ENCODE peak calls at places on chromosomes 2 and 18, in five cellular contexts. B is kidney epithelial cell, Q is NCI-H1694 treated with DMSO at 0.1 percent for 48 hours, N is non-pigmented ciliary epithelial cell, W is A549. X is an unnamed sample.

GRCh38 chr2:213285404-213285803 is 1.1 kb downstream of the SPAG16 start:
- DNase-seq in N (no peak), B (no peak), Q (no peak), W (no peak), X (no peak)

GRCh38 chr2:165275932-165276331 is 36.7 kb downstream of the SCN2A start:
- DNase-seq in Q (no peak), N (no peak), W (no peak), B (no peak), X (no peak)

GRCh38 chr18:27860011-27860410 is 316.9 kb downstream of the CDH2 start:
- DNase-seq in W (no peak), N (no peak), Q (no peak), B (no peak), X (no peak)

GRCh38 chr2:224861266-224861665 is 145.1 kb upstream of the CCDC195 start:
- DNase-seq in N (no peak), Q (no peak), W (no peak), B (no peak), X (no peak)

GRCh38 chr2:24317491-24317920 is 42.8 kb downstream of the ITSN2 start:
- DNase-seq in W (no peak), B (no peak), N (no peak), Q (no peak), X (no peak)

GRCh38 chr2:15667579-15668556 is 76.2 kb downstream of the DDX1 start:
- DNase-seq in N (no peak), W (no peak), B (no peak), Q (no peak), X (no peak)

GRCh38 chr2:67649331-67650071 is 252.4 kb downstream of the ETAA1 start:
- DNase-seq in N (no peak), Q (peak; percentile 56), B (no peak), W (peak; percentile 21), X (peak; percentile 39)

GRCh38 chr2:216192931-216193330 is 83.8 kb downstream of the XRCC5 start:
- DNase-seq in W (no peak), Q (no peak), N (no peak), B (no peak), X (no peak)

GRCh38 chr2:29117636-29118303 is 2.6 kb downstream of the CLIP4 start:
- DNase-seq in N (no peak), Q (no peak), B (no peak), W (peak; percentile 85), X (no peak)

GRCh38 chr2:149258531-149258930 is 71.9 kb upstream of the LYPD6 start:
- DNase-seq in B (no peak), W (no peak), N (no peak), Q (no peak), X (no peak)

GRCh38 chr2:28583899-28584553 is 88.2 kb downstream of the PLB1 start:
- DNase-seq in N (peak; percentile 88), B (peak; percentile 94), W (peak; percentile 94), Q (peak; percentile 10), X (no peak)

GRCh38 chr18:49728542-49728941 is 84.8 kb downstream of the ACAA2 start:
- DNase-seq in W (peak; percentile 35), N (no peak), Q (peak; percentile 22), B (no peak), X (no peak)

GRCh38 chr2:98458207-98458606 is 13.5 kb downstream of the INPP4A start:
- DNase-seq in W (peak; percentile 41), B (no peak), N (no peak), Q (no peak), X (no peak)

X was measured in mesothelial cell of epicardium.